ENCODE peak calls at places on chromosomes 12 and 14, in nine cellular contexts. V, O, Z, H, L, F, Q, W and T are unnamed samples.

GRCh38 chr12:61452076-61452475 is 808.1 kb upstream of the USP15 start:
- DNase-seq in V (no peak), Q (no peak), W (no peak), Z (no peak), F (no peak), L (no peak), H (no peak), O (no peak), T (no peak)

GRCh38 chr14:54470701-54471100 is 18.1 kb downstream of the GMFB start:
- DNase-seq in Q (no peak), H (no peak), F (no peak), W (no peak), L (no peak), V (no peak), O (no peak), Z (no peak), T (no peak)

GRCh38 chr12:6700646-6701051 is at the start of gene PIANP:
- DNase-seq in V (peak), W (no peak), Z (no peak), L (no peak), F (peak), H (no peak), Q (peak), O (no peak), T (peak)

GRCh38 chr14:54703082-54703481 is 136.2 kb downstream of the SAMD4A start:
- DNase-seq in O (no peak), F (no peak), Q (no peak), L (no peak), Z (no peak), W (no peak), V (no peak), H (no peak), T (no peak)

GRCh38 chr12:38823314-38823713 is 82.1 kb downstream of the CPNE8 start:
- DNase-seq in F (no peak), L (no peak), V (no peak), H (no peak), Z (no peak), W (no peak), Q (no peak), O (no peak), T (no peak)

GRCh38 chr12:109452489-109452888 is 24.6 kb downstream of the KCTD10 start:
- DNase-seq in O (no peak), Q (no peak), F (no peak), V (no peak), Z (no peak), W (no peak), L (no peak), H (no peak), T (no peak)

GRCh38 chr14:104182857-104183425 is 44.6 kb downstream of the KIF26A start:
- DNase-seq in H (no peak), Q (no peak), V (no peak), Z (no peak), W (no peak), O (no peak), L (no peak), F (no peak), T (no peak)

GRCh38 chr12:46788247-46788887 is 37.4 kb downstream of the SLC38A4 start:
- DNase-seq in L (no peak), Z (no peak), Q (no peak), H (no peak), W (no peak), F (no peak), V (peak), O (peak), T (peak)

GRCh38 chr14:100486025-100486828 is 101.0 kb downstream of the BEGAIN start:
- DNase-seq in L (peak), Z (peak), V (peak), Q (peak), H (peak), W (peak), F (no peak), O (peak), T (peak)

GRCh38 chr14:99751539-99752485 is 41.4 kb upstream of the EML1 start:
- DNase-seq in V (peak), O (peak), Q (no peak), Z (no peak), F (no peak), H (peak), L (peak), W (no peak), T (no peak)

GRCh38 chr12:127588224-127588623 is 678.7 kb upstream of the TMEM132C start:
- DNase-seq in O (peak), Z (peak), V (peak), H (peak), Q (no peak), L (no peak), W (no peak), F (no peak), T (peak)

GRCh38 chr12:5665615-5666014 is 233.7 kb downstream of the NTF3 start:
- DNase-seq in L (no peak), O (peak), Z (no peak), H (peak), F (no peak), V (no peak), Q (no peak), W (no peak), T (no peak)

GRCh38 chr14:24241829-24242443 is 487 bp downstream of the TINF2 start:
- DNase-seq in Q (peak), O (peak), Z (peak), V (peak), W (peak), L (peak), H (no peak), F (peak), T (peak)